ENCODE peak calls at places on chromosomes 6 and 20, in five cellular contexts. One of them, this sample, is unnamed.
A peak's percentile ranks its signal among the peaks of the same experiment; 100 is the strongest.

GRCh38 chr20:5081196-5081595 is 38.6 kb downstream of the PCNA start:
- DNase-seq in WTC11: no peak
- DNase-seq in H1: no peak
- DNase-seq in K562: no peak
- DNase-seq in A549: no peak
- DNase-seq in this sample: no peak

GRCh38 chr6:18362058-18362561 is 25.0 kb upstream of the RNF144B start:
- DNase-seq in A549: no peak
- DNase-seq in WTC11: no peak
- DNase-seq in H1: no peak
- DNase-seq in K562: no peak
- DNase-seq in this sample: peak; percentile 84

GRCh38 chr6:127842562-127842961 is 58.3 kb downstream of the THEMIS start:
- DNase-seq in WTC11: no peak
- DNase-seq in K562: no peak
- DNase-seq in A549: no peak
- DNase-seq in H1: no peak
- DNase-seq in this sample: no peak

GRCh38 chr6:161434921-161435411 is 161.1 kb upstream of the AGPAT4 start:
- DNase-seq in K562: no peak
- DNase-seq in H1: no peak
- DNase-seq in A549: peak; percentile 66
- DNase-seq in WTC11: no peak
- DNase-seq in this sample: peak; percentile 48

GRCh38 chr6:156686429-156686939 is 90.7 kb upstream of the ARID1B start:
- DNase-seq in K562: peak; percentile 61
- DNase-seq in A549: peak; percentile 26
- DNase-seq in WTC11: peak; percentile 41
- DNase-seq in H1: no peak
- DNase-seq in this sample: peak; percentile 81

GRCh38 chr6:154555075-154555677 is 44.7 kb upstream of the CNKSR3 start:
- DNase-seq in H1: no peak
- DNase-seq in WTC11: no peak
- DNase-seq in K562: no peak
- DNase-seq in A549: peak; percentile 61
- DNase-seq in this sample: peak; percentile 45

GRCh38 chr6:116764961-116765841 is at the start of gene FAM162B:
- DNase-seq in A549: peak; percentile 2
- DNase-seq in WTC11: peak; percentile 67
- DNase-seq in K562: no peak
- DNase-seq in H1: peak; percentile 38
- DNase-seq in this sample: peak; percentile 36

GRCh38 chr20:39108746-39109145 is 146.6 kb downstream of the DHX35 start:
- DNase-seq in K562: no peak
- DNase-seq in H1: no peak
- DNase-seq in A549: peak; percentile 17
- DNase-seq in WTC11: no peak
- DNase-seq in this sample: peak; percentile 49

GRCh38 chr20:29408034-29408695 is 1849.3 kb upstream of the DEFB115 start:
- DNase-seq in H1: no peak
- DNase-seq in A549: no peak
- DNase-seq in K562: no peak
- DNase-seq in WTC11: no peak
- DNase-seq in this sample: no peak

GRCh38 chr20:19823971-19824370 is 65.9 kb downstream of the RIN2 start:
- DNase-seq in K562: no peak
- DNase-seq in WTC11: no peak
- DNase-seq in A549: no peak
- DNase-seq in H1: no peak
- DNase-seq in this sample: no peak

GRCh38 chr20:10832146-10832545 is 158.3 kb upstream of the JAG1 start:
- DNase-seq in K562: no peak
- DNase-seq in H1: no peak
- DNase-seq in A549: no peak
- DNase-seq in WTC11: no peak
- DNase-seq in this sample: no peak

GRCh38 chr6:42572523-42572922 is 8.7 kb downstream of the UBR2 start:
- DNase-seq in A549: no peak
- DNase-seq in K562: no peak
- DNase-seq in WTC11: no peak
- DNase-seq in H1: no peak
- DNase-seq in this sample: no peak

GRCh38 chr6:15444881-15445280 is 199.0 kb downstream of the JARID2 start:
- DNase-seq in WTC11: no peak
- DNase-seq in K562: no peak
- DNase-seq in H1: no peak
- DNase-seq in A549: no peak
- DNase-seq in this sample: no peak

GRCh38 chr6:4848382-4849068 is 72.3 kb downstream of the CDYL start:
- DNase-seq in A549: peak; percentile 16
- DNase-seq in H1: no peak
- DNase-seq in K562: peak; percentile 49
- DNase-seq in WTC11: peak; percentile 54
- DNase-seq in this sample: peak; percentile 56

GRCh38 chr20:25259358-25259757 is 11.5 kb downstream of the PYGB start:
- DNase-seq in K562: no peak
- DNase-seq in A549: no peak
- DNase-seq in WTC11: no peak
- DNase-seq in H1: no peak
- DNase-seq in this sample: no peak

GRCh38 chr6:56642366-56643261 is at the start of gene DST:
- DNase-seq in K562: no peak
- DNase-seq in A549: peak; percentile 66
- DNase-seq in WTC11: no peak
- DNase-seq in H1: no peak
- DNase-seq in this sample: peak; percentile 36

GRCh38 chr6:53615633-53616449 is 49.7 kb downstream of the KLHL31 start:
- DNase-seq in A549: peak; percentile 98
- DNase-seq in K562: peak; percentile 35
- DNase-seq in WTC11: no peak
- DNase-seq in H1: no peak
- DNase-seq in this sample: no peak

GRCh38 chr6:143936986-143937765 is 70.9 kb downstream of the PLAGL1 start:
- DNase-seq in K562: no peak
- DNase-seq in WTC11: no peak
- DNase-seq in H1: no peak
- DNase-seq in A549: no peak
- DNase-seq in this sample: no peak
- TF ChIP-seq JUN in K562: no peak
- TF ChIP-seq JUN in WTC11: no peak
- TF ChIP-seq JUN in H1: no peak
- TF ChIP-seq JUN in A549: no peak
- TF ChIP-seq JUN in this sample: no peak

DNA sequence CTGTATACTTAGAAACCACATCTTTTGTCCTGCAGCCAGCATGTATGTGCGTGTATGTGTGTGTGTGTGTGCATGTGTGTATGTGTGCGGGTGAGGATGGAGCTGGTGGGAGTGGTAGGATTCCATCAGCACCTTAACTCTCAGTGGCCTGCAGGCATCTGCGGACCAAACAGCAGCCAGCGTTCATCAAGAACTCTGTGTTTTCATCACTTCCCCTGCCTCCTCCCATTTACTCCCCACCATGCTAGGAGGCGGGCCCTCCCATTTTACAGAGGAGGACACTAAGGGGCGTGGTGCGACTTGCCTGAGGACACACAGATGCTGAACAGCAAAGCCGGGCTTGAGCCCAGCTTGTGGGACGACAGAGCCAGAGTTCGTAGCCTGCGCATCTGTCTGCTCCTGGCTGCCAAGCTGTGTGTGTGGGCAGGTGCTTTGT is 8.9 kb downstream of the VSTM2L start:
- DNase-seq in WTC11: peak; percentile 70
- DNase-seq in A549: peak; percentile 19
- DNase-seq in K562: peak; percentile 42
- DNase-seq in H1: no peak
- DNase-seq in this sample: no peak
- TF ChIP-seq JUN in WTC11: no peak
- TF ChIP-seq JUN in A549: no peak
- TF ChIP-seq JUN in K562: no peak
- TF ChIP-seq JUN in H1: no peak
- TF ChIP-seq JUN in this sample: no peak

GRCh38 chr20:26276811-26277210 is 580.2 kb upstream of the ZNF337 start:
- DNase-seq in A549: no peak
- DNase-seq in H1: no peak
- DNase-seq in K562: no peak
- DNase-seq in WTC11: peak; percentile 32
- DNase-seq in this sample: no peak
- TF ChIP-seq JUN in A549: no peak
- TF ChIP-seq JUN in H1: no peak
- TF ChIP-seq JUN in K562: no peak
- TF ChIP-seq JUN in WTC11: no peak
- TF ChIP-seq JUN in this sample: no peak

GRCh38 chr6:163956571-163957407 is 542.3 kb downstream of the QKI start:
- DNase-seq in H1: peak; percentile 62
- DNase-seq in K562: peak; percentile 88
- DNase-seq in A549: peak; percentile 73
- DNase-seq in WTC11: peak; percentile 83
- DNase-seq in this sample: peak; percentile 68

GRCh38 chr6:163958646-163959045 is 544.1 kb downstream of the QKI start:
- DNase-seq in WTC11: no peak
- DNase-seq in K562: no peak
- DNase-seq in H1: peak; percentile 56
- DNase-seq in A549: no peak
- DNase-seq in this sample: no peak

GRCh38 chr6:163951990-163952389 is 537.5 kb downstream of the QKI start:
- DNase-seq in WTC11: no peak
- DNase-seq in H1: no peak
- DNase-seq in K562: no peak
- DNase-seq in A549: no peak
- DNase-seq in this sample: no peak

GRCh38 chr6:163955752-163956151 is 541.2 kb downstream of the QKI start:
- DNase-seq in K562: no peak
- DNase-seq in WTC11: no peak
- DNase-seq in A549: no peak
- DNase-seq in H1: no peak
- DNase-seq in this sample: no peak

DNA sequence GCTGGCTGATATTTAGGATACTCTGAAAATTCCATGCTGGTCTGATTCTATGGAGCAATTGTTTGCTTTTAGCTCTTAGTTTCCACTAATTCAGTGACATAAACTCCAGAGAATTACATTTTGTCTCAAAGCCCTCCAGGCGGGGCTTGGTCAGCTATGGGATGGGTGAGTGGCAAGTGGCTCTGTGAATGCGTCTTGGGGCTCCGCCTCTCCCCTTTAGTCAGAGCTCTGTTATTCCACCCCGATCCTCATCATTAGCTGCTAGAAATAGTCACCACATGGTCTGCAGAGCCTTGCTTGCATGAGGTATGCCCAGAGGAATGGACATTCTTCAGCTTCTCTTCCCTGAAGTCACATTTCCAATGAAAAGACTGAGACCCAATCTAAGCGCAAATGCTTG is 540.6 kb downstream of the QKI start:
- DNase-seq in K562: no peak
- DNase-seq in WTC11: no peak
- DNase-seq in A549: no peak
- DNase-seq in H1: no peak
- DNase-seq in this sample: no peak
- TF ChIP-seq JUN in K562: no peak
- TF ChIP-seq JUN in WTC11: no peak
- TF ChIP-seq JUN in A549: no peak
- TF ChIP-seq JUN in H1: no peak
- TF ChIP-seq JUN in this sample: no peak

GRCh38 chr6:19866199-19866872 is 29.2 kb downstream of the ID4 start:
- DNase-seq in H1: no peak
- DNase-seq in K562: no peak
- DNase-seq in A549: no peak
- DNase-seq in WTC11: no peak
- DNase-seq in this sample: no peak
- TF ChIP-seq JUN in H1: no peak
- TF ChIP-seq JUN in K562: no peak
- TF ChIP-seq JUN in A549: no peak
- TF ChIP-seq JUN in WTC11: no peak
- TF ChIP-seq JUN in this sample: no peak

This sample was measured in endothelial cell of umbilical vein.